ENCODE peak calls at places on chromosomes 7 and 10, in eight cellular contexts. One of them, this sample, is unnamed.
A peak's percentile ranks its signal among the peaks of the same experiment; 100 is the strongest.

GRCh38 chr7:157394246-157395191 is 57.7 kb downstream of the DNAJB6 start:
- DNase-seq in amniotic stem cell: no peak
- DNase-seq in activated CD4-positive, alpha-beta T cell treated with anti-CD3 and anti-CD28 coated beads, Interleukin-2, amount 10 ng/mL, durations not matched to agents 24 days and 14 days: no peak
- DNase-seq in GM04503: no peak
- DNase-seq in HFF-Myc: no peak
- DNase-seq in SJSA1: no peak
- DNase-seq in activated naive CD4-positive, alpha-beta T cell treated with anti-CD3 and anti-CD28 coated beads for 36 hours: no peak
- DNase-seq in activated CD8-positive, alpha-beta memory T cell treated with anti-CD3 and anti-CD28 coated beads for 48 hours: no peak
- DNase-seq in this sample: no peak

GRCh38 chr10:110790913-110791525 is 80.7 kb upstream of the PDCD4 start:
- DNase-seq in amniotic stem cell: no peak
- DNase-seq in activated CD4-positive, alpha-beta T cell treated with anti-CD3 and anti-CD28 coated beads, Interleukin-2, amount 10 ng/mL, durations not matched to agents 24 days and 14 days: no peak
- DNase-seq in GM04503: no peak
- DNase-seq in HFF-Myc: no peak
- DNase-seq in SJSA1: no peak
- DNase-seq in activated naive CD4-positive, alpha-beta T cell treated with anti-CD3 and anti-CD28 coated beads for 36 hours: no peak
- DNase-seq in activated CD8-positive, alpha-beta memory T cell treated with anti-CD3 and anti-CD28 coated beads for 48 hours: no peak
- DNase-seq in this sample: no peak

GRCh38 chr7:155560982-155561686 is 14.8 kb upstream of the CNPY1 start:
- DNase-seq in amniotic stem cell: no peak
- DNase-seq in activated CD4-positive, alpha-beta T cell treated with anti-CD3 and anti-CD28 coated beads, Interleukin-2, amount 10 ng/mL, durations not matched to agents 24 days and 14 days: no peak
- DNase-seq in GM04503: no peak
- DNase-seq in HFF-Myc: no peak
- DNase-seq in SJSA1: no peak
- DNase-seq in activated naive CD4-positive, alpha-beta T cell treated with anti-CD3 and anti-CD28 coated beads for 36 hours: no peak
- DNase-seq in activated CD8-positive, alpha-beta memory T cell treated with anti-CD3 and anti-CD28 coated beads for 48 hours: no peak
- DNase-seq in this sample: no peak

GRCh38 chr10:45602836-45603235 is 69.7 kb downstream of the ZFAND4 start:
- DNase-seq in amniotic stem cell: no peak
- DNase-seq in activated CD4-positive, alpha-beta T cell treated with anti-CD3 and anti-CD28 coated beads, Interleukin-2, amount 10 ng/mL, durations not matched to agents 24 days and 14 days: no peak
- DNase-seq in GM04503: no peak
- DNase-seq in HFF-Myc: no peak
- DNase-seq in SJSA1: no peak
- DNase-seq in activated naive CD4-positive, alpha-beta T cell treated with anti-CD3 and anti-CD28 coated beads for 36 hours: no peak
- DNase-seq in activated CD8-positive, alpha-beta memory T cell treated with anti-CD3 and anti-CD28 coated beads for 48 hours: no peak
- DNase-seq in this sample: no peak

GRCh38 chr7:13091974-13092707 is 404.7 kb downstream of the ARL4A start:
- DNase-seq in amniotic stem cell: no peak
- DNase-seq in activated CD4-positive, alpha-beta T cell treated with anti-CD3 and anti-CD28 coated beads, Interleukin-2, amount 10 ng/mL, durations not matched to agents 24 days and 14 days: no peak
- DNase-seq in GM04503: no peak
- DNase-seq in HFF-Myc: no peak
- DNase-seq in SJSA1: no peak
- DNase-seq in activated naive CD4-positive, alpha-beta T cell treated with anti-CD3 and anti-CD28 coated beads for 36 hours: no peak
- DNase-seq in activated CD8-positive, alpha-beta memory T cell treated with anti-CD3 and anti-CD28 coated beads for 48 hours: no peak
- DNase-seq in this sample: no peak

GRCh38 chr10:12704488-12704887 is 297.0 kb downstream of the CCDC3 start:
- DNase-seq in amniotic stem cell: no peak
- DNase-seq in activated CD4-positive, alpha-beta T cell treated with anti-CD3 and anti-CD28 coated beads, Interleukin-2, amount 10 ng/mL, durations not matched to agents 24 days and 14 days: no peak
- DNase-seq in GM04503: no peak
- DNase-seq in HFF-Myc: no peak
- DNase-seq in SJSA1: peak; percentile 39
- DNase-seq in activated naive CD4-positive, alpha-beta T cell treated with anti-CD3 and anti-CD28 coated beads for 36 hours: no peak
- DNase-seq in activated CD8-positive, alpha-beta memory T cell treated with anti-CD3 and anti-CD28 coated beads for 48 hours: no peak
- DNase-seq in this sample: no peak

GRCh38 chr10:10824611-10825148 is 193.0 kb upstream of the CELF2 start:
- DNase-seq in amniotic stem cell: no peak
- DNase-seq in activated CD4-positive, alpha-beta T cell treated with anti-CD3 and anti-CD28 coated beads, Interleukin-2, amount 10 ng/mL, durations not matched to agents 24 days and 14 days: no peak
- DNase-seq in GM04503: peak; percentile 67
- DNase-seq in HFF-Myc: no peak
- DNase-seq in SJSA1: peak; percentile 26
- DNase-seq in activated naive CD4-positive, alpha-beta T cell treated with anti-CD3 and anti-CD28 coated beads for 36 hours: no peak
- DNase-seq in activated CD8-positive, alpha-beta memory T cell treated with anti-CD3 and anti-CD28 coated beads for 48 hours: no peak
- DNase-seq in this sample: no peak

GRCh38 chr7:4768597-4769569 is 6.5 kb upstream of the AP5Z1 start:
- DNase-seq in amniotic stem cell: no peak
- DNase-seq in activated CD4-positive, alpha-beta T cell treated with anti-CD3 and anti-CD28 coated beads, Interleukin-2, amount 10 ng/mL, durations not matched to agents 24 days and 14 days: no peak
- DNase-seq in GM04503: no peak
- DNase-seq in HFF-Myc: no peak
- DNase-seq in SJSA1: no peak
- DNase-seq in activated naive CD4-positive, alpha-beta T cell treated with anti-CD3 and anti-CD28 coated beads for 36 hours: no peak
- DNase-seq in activated CD8-positive, alpha-beta memory T cell treated with anti-CD3 and anti-CD28 coated beads for 48 hours: no peak
- DNase-seq in this sample: no peak

GRCh38 chr7:47453093-47454056 is 128.5 kb downstream of the TNS3 start:
- DNase-seq in amniotic stem cell: peak; percentile 85
- DNase-seq in activated CD4-positive, alpha-beta T cell treated with anti-CD3 and anti-CD28 coated beads, Interleukin-2, amount 10 ng/mL, durations not matched to agents 24 days and 14 days: no peak
- DNase-seq in GM04503: peak; percentile 73
- DNase-seq in HFF-Myc: peak; percentile 76
- DNase-seq in SJSA1: peak; percentile 93
- DNase-seq in activated naive CD4-positive, alpha-beta T cell treated with anti-CD3 and anti-CD28 coated beads for 36 hours: no peak
- DNase-seq in activated CD8-positive, alpha-beta memory T cell treated with anti-CD3 and anti-CD28 coated beads for 48 hours: no peak
- DNase-seq in this sample: no peak

GRCh38 chr7:78280276-78280675 is 481.7 kb downstream of the PHTF2 start:
- DNase-seq in amniotic stem cell: no peak
- DNase-seq in activated CD4-positive, alpha-beta T cell treated with anti-CD3 and anti-CD28 coated beads, Interleukin-2, amount 10 ng/mL, durations not matched to agents 24 days and 14 days: no peak
- DNase-seq in GM04503: no peak
- DNase-seq in HFF-Myc: no peak
- DNase-seq in SJSA1: no peak
- DNase-seq in activated naive CD4-positive, alpha-beta T cell treated with anti-CD3 and anti-CD28 coated beads for 36 hours: no peak
- DNase-seq in activated CD8-positive, alpha-beta memory T cell treated with anti-CD3 and anti-CD28 coated beads for 48 hours: no peak
- DNase-seq in this sample: no peak

GRCh38 chr7:98514211-98515150 is 102.6 kb upstream of the NPTX2 start:
- DNase-seq in amniotic stem cell: no peak
- DNase-seq in activated CD4-positive, alpha-beta T cell treated with anti-CD3 and anti-CD28 coated beads, Interleukin-2, amount 10 ng/mL, durations not matched to agents 24 days and 14 days: no peak
- DNase-seq in GM04503: no peak
- DNase-seq in HFF-Myc: no peak
- DNase-seq in SJSA1: no peak
- DNase-seq in activated naive CD4-positive, alpha-beta T cell treated with anti-CD3 and anti-CD28 coated beads for 36 hours: no peak
- DNase-seq in activated CD8-positive, alpha-beta memory T cell treated with anti-CD3 and anti-CD28 coated beads for 48 hours: no peak
- DNase-seq in this sample: no peak

GRCh38 chr7:66138994-66139752 is 24.5 kb downstream of the CRCP start:
- DNase-seq in amniotic stem cell: no peak
- DNase-seq in activated CD4-positive, alpha-beta T cell treated with anti-CD3 and anti-CD28 coated beads, Interleukin-2, amount 10 ng/mL, durations not matched to agents 24 days and 14 days: no peak
- DNase-seq in GM04503: no peak
- DNase-seq in HFF-Myc: no peak
- DNase-seq in SJSA1: peak; percentile 69
- DNase-seq in activated naive CD4-positive, alpha-beta T cell treated with anti-CD3 and anti-CD28 coated beads for 36 hours: no peak
- DNase-seq in activated CD8-positive, alpha-beta memory T cell treated with anti-CD3 and anti-CD28 coated beads for 48 hours: no peak
- DNase-seq in this sample: no peak

GRCh38 chr7:5452937-5453540 is 29.4 kb upstream of the TNRC18 start:
- DNase-seq in amniotic stem cell: no peak
- DNase-seq in activated CD4-positive, alpha-beta T cell treated with anti-CD3 and anti-CD28 coated beads, Interleukin-2, amount 10 ng/mL, durations not matched to agents 24 days and 14 days: no peak
- DNase-seq in GM04503: no peak
- DNase-seq in HFF-Myc: peak; percentile 30
- DNase-seq in SJSA1: no peak
- DNase-seq in activated naive CD4-positive, alpha-beta T cell treated with anti-CD3 and anti-CD28 coated beads for 36 hours: no peak
- DNase-seq in activated CD8-positive, alpha-beta memory T cell treated with anti-CD3 and anti-CD28 coated beads for 48 hours: no peak
- DNase-seq in this sample: peak; percentile 71

GRCh38 chr10:88062385-88062784 is 199.0 kb downstream of the PTEN start:
- DNase-seq in amniotic stem cell: no peak
- DNase-seq in activated CD4-positive, alpha-beta T cell treated with anti-CD3 and anti-CD28 coated beads, Interleukin-2, amount 10 ng/mL, durations not matched to agents 24 days and 14 days: no peak
- DNase-seq in GM04503: no peak
- DNase-seq in HFF-Myc: no peak
- DNase-seq in SJSA1: no peak
- DNase-seq in activated naive CD4-positive, alpha-beta T cell treated with anti-CD3 and anti-CD28 coated beads for 36 hours: no peak
- DNase-seq in activated CD8-positive, alpha-beta memory T cell treated with anti-CD3 and anti-CD28 coated beads for 48 hours: no peak
- DNase-seq in this sample: no peak

GRCh38 chr10:121615862-121616261 is 17.6 kb upstream of the FGFR2 start:
- DNase-seq in amniotic stem cell: no peak
- DNase-seq in activated CD4-positive, alpha-beta T cell treated with anti-CD3 and anti-CD28 coated beads, Interleukin-2, amount 10 ng/mL, durations not matched to agents 24 days and 14 days: no peak
- DNase-seq in GM04503: no peak
- DNase-seq in HFF-Myc: no peak
- DNase-seq in SJSA1: no peak
- DNase-seq in activated naive CD4-positive, alpha-beta T cell treated with anti-CD3 and anti-CD28 coated beads for 36 hours: no peak
- DNase-seq in activated CD8-positive, alpha-beta memory T cell treated with anti-CD3 and anti-CD28 coated beads for 48 hours: no peak
- DNase-seq in this sample: no peak

GRCh38 chr10:73892314-73893080 is 18.1 kb upstream of the CAMK2G start:
- DNase-seq in amniotic stem cell: no peak
- DNase-seq in activated CD4-positive, alpha-beta T cell treated with anti-CD3 and anti-CD28 coated beads, Interleukin-2, amount 10 ng/mL, durations not matched to agents 24 days and 14 days: no peak
- DNase-seq in GM04503: no peak
- DNase-seq in HFF-Myc: no peak
- DNase-seq in SJSA1: peak; percentile 94
- DNase-seq in activated naive CD4-positive, alpha-beta T cell treated with anti-CD3 and anti-CD28 coated beads for 36 hours: no peak
- DNase-seq in activated CD8-positive, alpha-beta memory T cell treated with anti-CD3 and anti-CD28 coated beads for 48 hours: no peak
- DNase-seq in this sample: no peak

GRCh38 chr10:4177826-4178225 is 392.8 kb upstream of the KLF6 start:
- DNase-seq in amniotic stem cell: no peak
- DNase-seq in activated CD4-positive, alpha-beta T cell treated with anti-CD3 and anti-CD28 coated beads, Interleukin-2, amount 10 ng/mL, durations not matched to agents 24 days and 14 days: no peak
- DNase-seq in GM04503: no peak
- DNase-seq in HFF-Myc: no peak
- DNase-seq in SJSA1: no peak
- DNase-seq in activated naive CD4-positive, alpha-beta T cell treated with anti-CD3 and anti-CD28 coated beads for 36 hours: no peak
- DNase-seq in activated CD8-positive, alpha-beta memory T cell treated with anti-CD3 and anti-CD28 coated beads for 48 hours: no peak
- DNase-seq in this sample: no peak

GRCh38 chr7:109246330-109247077 is 676.8 kb downstream of the DNAJB9 start:
- DNase-seq in amniotic stem cell: peak; percentile 1
- DNase-seq in activated CD4-positive, alpha-beta T cell treated with anti-CD3 and anti-CD28 coated beads, Interleukin-2, amount 10 ng/mL, durations not matched to agents 24 days and 14 days: no peak
- DNase-seq in GM04503: no peak
- DNase-seq in HFF-Myc: peak; percentile 78
- DNase-seq in SJSA1: no peak
- DNase-seq in activated naive CD4-positive, alpha-beta T cell treated with anti-CD3 and anti-CD28 coated beads for 36 hours: no peak
- DNase-seq in activated CD8-positive, alpha-beta memory T cell treated with anti-CD3 and anti-CD28 coated beads for 48 hours: no peak
- DNase-seq in this sample: no peak

GRCh38 chr10:24440817-24441790 is 232.2 kb downstream of the KIAA1217 start:
- DNase-seq in amniotic stem cell: no peak
- DNase-seq in activated CD4-positive, alpha-beta T cell treated with anti-CD3 and anti-CD28 coated beads, Interleukin-2, amount 10 ng/mL, durations not matched to agents 24 days and 14 days: no peak
- DNase-seq in GM04503: no peak
- DNase-seq in HFF-Myc: no peak
- DNase-seq in SJSA1: peak; percentile 68
- DNase-seq in activated naive CD4-positive, alpha-beta T cell treated with anti-CD3 and anti-CD28 coated beads for 36 hours: no peak
- DNase-seq in activated CD8-positive, alpha-beta memory T cell treated with anti-CD3 and anti-CD28 coated beads for 48 hours: no peak
- DNase-seq in this sample: no peak

GRCh38 chr10:93222211-93222754 is 148.6 kb downstream of the CYP26A1 start:
- DNase-seq in amniotic stem cell: no peak
- DNase-seq in activated CD4-positive, alpha-beta T cell treated with anti-CD3 and anti-CD28 coated beads, Interleukin-2, amount 10 ng/mL, durations not matched to agents 24 days and 14 days: no peak
- DNase-seq in GM04503: no peak
- DNase-seq in HFF-Myc: no peak
- DNase-seq in SJSA1: no peak
- DNase-seq in activated naive CD4-positive, alpha-beta T cell treated with anti-CD3 and anti-CD28 coated beads for 36 hours: no peak
- DNase-seq in activated CD8-positive, alpha-beta memory T cell treated with anti-CD3 and anti-CD28 coated beads for 48 hours: no peak
- DNase-seq in this sample: no peak

GRCh38 chr10:62083868-62084267 is 182.4 kb downstream of the ARID5B start:
- DNase-seq in amniotic stem cell: no peak
- DNase-seq in activated CD4-positive, alpha-beta T cell treated with anti-CD3 and anti-CD28 coated beads, Interleukin-2, amount 10 ng/mL, durations not matched to agents 24 days and 14 days: no peak
- DNase-seq in GM04503: no peak
- DNase-seq in HFF-Myc: no peak
- DNase-seq in SJSA1: no peak
- DNase-seq in activated naive CD4-positive, alpha-beta T cell treated with anti-CD3 and anti-CD28 coated beads for 36 hours: no peak
- DNase-seq in activated CD8-positive, alpha-beta memory T cell treated with anti-CD3 and anti-CD28 coated beads for 48 hours: no peak
- DNase-seq in this sample: no peak

GRCh38 chr10:77159538-77160110 is 478.0 kb downstream of the KCNMA1 start:
- DNase-seq in amniotic stem cell: no peak
- DNase-seq in activated CD4-positive, alpha-beta T cell treated with anti-CD3 and anti-CD28 coated beads, Interleukin-2, amount 10 ng/mL, durations not matched to agents 24 days and 14 days: no peak
- DNase-seq in GM04503: no peak
- DNase-seq in HFF-Myc: no peak
- DNase-seq in SJSA1: no peak
- DNase-seq in activated naive CD4-positive, alpha-beta T cell treated with anti-CD3 and anti-CD28 coated beads for 36 hours: no peak
- DNase-seq in activated CD8-positive, alpha-beta memory T cell treated with anti-CD3 and anti-CD28 coated beads for 48 hours: no peak
- DNase-seq in this sample: no peak

GRCh38 chr10:131657985-131658330 is 242.8 kb upstream of the PPP2R2D start:
- DNase-seq in amniotic stem cell: no peak
- DNase-seq in activated CD4-positive, alpha-beta T cell treated with anti-CD3 and anti-CD28 coated beads, Interleukin-2, amount 10 ng/mL, durations not matched to agents 24 days and 14 days: no peak
- DNase-seq in GM04503: no peak
- DNase-seq in HFF-Myc: no peak
- DNase-seq in SJSA1: no peak
- DNase-seq in activated naive CD4-positive, alpha-beta T cell treated with anti-CD3 and anti-CD28 coated beads for 36 hours: no peak
- DNase-seq in activated CD8-positive, alpha-beta memory T cell treated with anti-CD3 and anti-CD28 coated beads for 48 hours: no peak
- DNase-seq in this sample: no peak

GRCh38 chr7:25967278-25968204 is 184.5 kb upstream of the NFE2L3 start:
- DNase-seq in amniotic stem cell: no peak
- DNase-seq in activated CD4-positive, alpha-beta T cell treated with anti-CD3 and anti-CD28 coated beads, Interleukin-2, amount 10 ng/mL, durations not matched to agents 24 days and 14 days: peak; percentile 62
- DNase-seq in GM04503: no peak
- DNase-seq in HFF-Myc: no peak
- DNase-seq in SJSA1: no peak
- DNase-seq in activated naive CD4-positive, alpha-beta T cell treated with anti-CD3 and anti-CD28 coated beads for 36 hours: no peak
- DNase-seq in activated CD8-positive, alpha-beta memory T cell treated with anti-CD3 and anti-CD28 coated beads for 48 hours: no peak
- DNase-seq in this sample: no peak

GRCh38 chr10:86443936-86444335 is 77.3 kb upstream of the GRID1 start:
- DNase-seq in amniotic stem cell: no peak
- DNase-seq in activated CD4-positive, alpha-beta T cell treated with anti-CD3 and anti-CD28 coated beads, Interleukin-2, amount 10 ng/mL, durations not matched to agents 24 days and 14 days: no peak
- DNase-seq in GM04503: no peak
- DNase-seq in HFF-Myc: no peak
- DNase-seq in SJSA1: no peak
- DNase-seq in activated naive CD4-positive, alpha-beta T cell treated with anti-CD3 and anti-CD28 coated beads for 36 hours: no peak
- DNase-seq in activated CD8-positive, alpha-beta memory T cell treated with anti-CD3 and anti-CD28 coated beads for 48 hours: no peak
- DNase-seq in this sample: no peak

GRCh38 chr7:24842449-24843241 is 85.4 kb upstream of the GSDME start:
- DNase-seq in amniotic stem cell: no peak
- DNase-seq in activated CD4-positive, alpha-beta T cell treated with anti-CD3 and anti-CD28 coated beads, Interleukin-2, amount 10 ng/mL, durations not matched to agents 24 days and 14 days: no peak
- DNase-seq in GM04503: no peak
- DNase-seq in HFF-Myc: no peak
- DNase-seq in SJSA1: peak; percentile 47
- DNase-seq in activated naive CD4-positive, alpha-beta T cell treated with anti-CD3 and anti-CD28 coated beads for 36 hours: no peak
- DNase-seq in activated CD8-positive, alpha-beta memory T cell treated with anti-CD3 and anti-CD28 coated beads for 48 hours: no peak
- DNase-seq in this sample: no peak

GRCh38 chr10:62048473-62048872 is 147.0 kb downstream of the ARID5B start:
- DNase-seq in amniotic stem cell: no peak
- DNase-seq in activated CD4-positive, alpha-beta T cell treated with anti-CD3 and anti-CD28 coated beads, Interleukin-2, amount 10 ng/mL, durations not matched to agents 24 days and 14 days: peak; percentile 77
- DNase-seq in GM04503: no peak
- DNase-seq in HFF-Myc: no peak
- DNase-seq in SJSA1: no peak
- DNase-seq in activated naive CD4-positive, alpha-beta T cell treated with anti-CD3 and anti-CD28 coated beads for 36 hours: no peak
- DNase-seq in activated CD8-positive, alpha-beta memory T cell treated with anti-CD3 and anti-CD28 coated beads for 48 hours: no peak
- DNase-seq in this sample: no peak

GRCh38 chr7:18978108-18978495 is 139.3 kb downstream of the TWIST1 start:
- DNase-seq in amniotic stem cell: peak; percentile 62
- DNase-seq in activated CD4-positive, alpha-beta T cell treated with anti-CD3 and anti-CD28 coated beads, Interleukin-2, amount 10 ng/mL, durations not matched to agents 24 days and 14 days: no peak
- DNase-seq in GM04503: peak; percentile 88
- DNase-seq in HFF-Myc: peak; percentile 88
- DNase-seq in SJSA1: peak; percentile 90
- DNase-seq in activated naive CD4-positive, alpha-beta T cell treated with anti-CD3 and anti-CD28 coated beads for 36 hours: no peak
- DNase-seq in activated CD8-positive, alpha-beta memory T cell treated with anti-CD3 and anti-CD28 coated beads for 48 hours: no peak
- DNase-seq in this sample: no peak

GRCh38 chr10:98367626-98368451 is 47.1 kb downstream of the PYROXD2 start:
- DNase-seq in amniotic stem cell: no peak
- DNase-seq in activated CD4-positive, alpha-beta T cell treated with anti-CD3 and anti-CD28 coated beads, Interleukin-2, amount 10 ng/mL, durations not matched to agents 24 days and 14 days: no peak
- DNase-seq in GM04503: no peak
- DNase-seq in HFF-Myc: no peak
- DNase-seq in SJSA1: no peak
- DNase-seq in activated naive CD4-positive, alpha-beta T cell treated with anti-CD3 and anti-CD28 coated beads for 36 hours: no peak
- DNase-seq in activated CD8-positive, alpha-beta memory T cell treated with anti-CD3 and anti-CD28 coated beads for 48 hours: no peak
- DNase-seq in this sample: no peak

GRCh38 chr7:138665669-138666140 is 35.5 kb downstream of the SVOPL start:
- DNase-seq in amniotic stem cell: no peak
- DNase-seq in activated CD4-positive, alpha-beta T cell treated with anti-CD3 and anti-CD28 coated beads, Interleukin-2, amount 10 ng/mL, durations not matched to agents 24 days and 14 days: no peak
- DNase-seq in GM04503: no peak
- DNase-seq in HFF-Myc: no peak
- DNase-seq in SJSA1: no peak
- DNase-seq in activated naive CD4-positive, alpha-beta T cell treated with anti-CD3 and anti-CD28 coated beads for 36 hours: no peak
- DNase-seq in activated CD8-positive, alpha-beta memory T cell treated with anti-CD3 and anti-CD28 coated beads for 48 hours: no peak
- DNase-seq in this sample: no peak

GRCh38 chr7:55374213-55374612 is 9.1 kb downstream of the LANCL2 start:
- DNase-seq in amniotic stem cell: no peak
- DNase-seq in activated CD4-positive, alpha-beta T cell treated with anti-CD3 and anti-CD28 coated beads, Interleukin-2, amount 10 ng/mL, durations not matched to agents 24 days and 14 days: no peak
- DNase-seq in GM04503: no peak
- DNase-seq in HFF-Myc: no peak
- DNase-seq in SJSA1: no peak
- DNase-seq in activated naive CD4-positive, alpha-beta T cell treated with anti-CD3 and anti-CD28 coated beads for 36 hours: no peak
- DNase-seq in activated CD8-positive, alpha-beta memory T cell treated with anti-CD3 and anti-CD28 coated beads for 48 hours: no peak
- DNase-seq in this sample: no peak

GRCh38 chr10:68406111-68406814 is 814 bp downstream of the RUFY2 start:
- DNase-seq in amniotic stem cell: no peak
- DNase-seq in activated CD4-positive, alpha-beta T cell treated with anti-CD3 and anti-CD28 coated beads, Interleukin-2, amount 10 ng/mL, durations not matched to agents 24 days and 14 days: peak; percentile 84
- DNase-seq in GM04503: peak; percentile 54
- DNase-seq in HFF-Myc: no peak
- DNase-seq in SJSA1: peak; percentile 69
- DNase-seq in activated naive CD4-positive, alpha-beta T cell treated with anti-CD3 and anti-CD28 coated beads for 36 hours: peak; percentile 39
- DNase-seq in activated CD8-positive, alpha-beta memory T cell treated with anti-CD3 and anti-CD28 coated beads for 48 hours: peak; percentile 26
- DNase-seq in this sample: no peak

GRCh38 chr10:62907470-62908212 is 91.5 kb upstream of the EGR2 start:
- DNase-seq in amniotic stem cell: no peak
- DNase-seq in activated CD4-positive, alpha-beta T cell treated with anti-CD3 and anti-CD28 coated beads, Interleukin-2, amount 10 ng/mL, durations not matched to agents 24 days and 14 days: no peak
- DNase-seq in GM04503: no peak
- DNase-seq in HFF-Myc: no peak
- DNase-seq in SJSA1: no peak
- DNase-seq in activated naive CD4-positive, alpha-beta T cell treated with anti-CD3 and anti-CD28 coated beads for 36 hours: no peak
- DNase-seq in activated CD8-positive, alpha-beta memory T cell treated with anti-CD3 and anti-CD28 coated beads for 48 hours: no peak
- DNase-seq in this sample: no peak

This sample was measured in H1.